ENCODE peak calls at places on chromosomes 3 and 15, in nine cellular contexts. M is CD8-positive, alpha-beta memory T cell; I is esophagus squamous epithelium; J is CD4-positive, CD25-positive, alpha-beta regulatory T cell; Z is psoas muscle; A is lower lobe of right lung; W is HCT116; Y is heart left ventricle; S is ascending aorta. K is an unnamed sample.

GRCh38 chr15:54518145-54518941 is 540.1 kb downstream of the UNC13C start:
- DNase-seq in J (no peak), I (no peak), A (no peak), M (no peak), W (no peak), Z (no peak), S (no peak), Y (no peak), K (no peak)

GRCh38 chr3:55718475-55718874 is 231.4 kb upstream of the WNT5A start:
- DNase-seq in Y (no peak), Z (no peak), M (no peak), J (no peak), W (no peak), S (no peak), A (no peak), I (no peak), K (no peak)

GRCh38 chr3:61574854-61575253 is 13.5 kb downstream of the PTPRG start:
- DNase-seq in W (no peak), Z (peak; percentile 46), I (no peak), J (no peak), A (no peak), M (no peak), S (peak; percentile 74), Y (no peak), K (no peak)

GRCh38 chr3:127233371-127233770 is 40.4 kb downstream of the PRR23E start:
- DNase-seq in Z (no peak), W (no peak), M (no peak), Y (no peak), A (no peak), J (no peak), I (no peak), S (no peak), K (no peak)

GRCh38 chr15:35139822-35140221 is 54.7 kb upstream of the NANOGP8 start:
- DNase-seq in Y (no peak), A (no peak), J (no peak), W (no peak), M (no peak), S (no peak), Z (no peak), I (no peak), K (no peak)

GRCh38 chr3:110420158-110420641 is 651.4 kb upstream of the NECTIN3 start:
- DNase-seq in W (peak; percentile 64), Y (no peak), A (no peak), Z (no peak), I (no peak), S (no peak), M (no peak), J (no peak), K (no peak)

GRCh38 chr15:101664303-101664913 is 12.2 kb upstream of the TM2D3 start:
- DNase-seq in W (no peak), S (no peak), Z (no peak), Y (no peak), J (no peak), A (no peak), I (no peak), M (no peak), K (peak; percentile 27)

GRCh38 chr3:127452321-127452821 is 138.2 kb downstream of the TPRA1 start:
- DNase-seq in I (no peak), Y (no peak), S (peak; percentile 42), Z (no peak), J (no peak), M (no peak), A (no peak), W (no peak), K (peak; percentile 17)

GRCh38 chr15:92122259-92122658 is 268.8 kb downstream of the SLCO3A1 start:
- DNase-seq in S (no peak), Y (no peak), Z (no peak), W (no peak), M (no peak), J (no peak), I (no peak), A (no peak), K (no peak)

GRCh38 chr15:92118162-92118935 is 264.8 kb downstream of the SLCO3A1 start:
- DNase-seq in I (no peak), J (no peak), Z (no peak), M (no peak), S (no peak), A (no peak), Y (no peak), W (no peak), K (no peak)

GRCh38 chr15:92120082-92120481 is 266.6 kb downstream of the SLCO3A1 start:
- DNase-seq in Y (no peak), J (no peak), W (no peak), Z (no peak), S (no peak), M (no peak), A (no peak), I (no peak), K (no peak)

GRCh38 chr15:92118936-92119325 is 265.4 kb downstream of the SLCO3A1 start:
- DNase-seq in M (no peak), S (no peak), A (no peak), J (no peak), Y (no peak), W (no peak), Z (no peak), I (no peak), K (no peak)

DNA sequence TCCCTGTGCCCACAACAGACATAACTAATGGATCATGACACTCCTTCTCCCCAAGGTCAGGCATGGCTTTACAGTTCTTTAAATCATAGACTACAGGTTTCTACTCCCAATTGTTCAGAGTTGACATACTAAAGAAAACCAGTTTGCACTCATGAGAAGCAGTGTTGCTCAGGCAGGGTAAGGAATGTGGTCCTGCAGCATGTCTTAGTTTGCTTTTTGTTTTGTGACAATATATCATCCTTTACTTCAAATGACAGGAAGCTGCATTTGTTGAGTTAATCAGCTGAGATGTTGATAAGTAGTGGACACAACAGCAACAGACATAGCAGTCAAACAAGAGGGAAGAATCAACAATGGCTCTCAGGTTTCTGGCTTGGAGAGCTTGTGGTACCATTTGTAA is 267.5 kb downstream of the SLCO3A1 start:
- DNase-seq in W (no peak), S (no peak), M (no peak), I (no peak), A (no peak), J (no peak), Z (no peak), Y (no peak), K (no peak)
- H3K4me1 ChIP-seq in W (peaks cover 4% of the 10 kb centered on the region), S (peaks cover 4% of the 10 kb centered on the region), M (no peaks in the 10 kb centered on the region), I (no peaks in the 10 kb centered on the region), A (peaks cover 6% of the 10 kb centered on the region), J (no peaks in the 10 kb centered on the region), Z (peaks cover 19% of the 10 kb centered on the region), Y (peaks cover 39% of the 10 kb centered on the region), K (no peaks in the 10 kb centered on the region)

DNA sequence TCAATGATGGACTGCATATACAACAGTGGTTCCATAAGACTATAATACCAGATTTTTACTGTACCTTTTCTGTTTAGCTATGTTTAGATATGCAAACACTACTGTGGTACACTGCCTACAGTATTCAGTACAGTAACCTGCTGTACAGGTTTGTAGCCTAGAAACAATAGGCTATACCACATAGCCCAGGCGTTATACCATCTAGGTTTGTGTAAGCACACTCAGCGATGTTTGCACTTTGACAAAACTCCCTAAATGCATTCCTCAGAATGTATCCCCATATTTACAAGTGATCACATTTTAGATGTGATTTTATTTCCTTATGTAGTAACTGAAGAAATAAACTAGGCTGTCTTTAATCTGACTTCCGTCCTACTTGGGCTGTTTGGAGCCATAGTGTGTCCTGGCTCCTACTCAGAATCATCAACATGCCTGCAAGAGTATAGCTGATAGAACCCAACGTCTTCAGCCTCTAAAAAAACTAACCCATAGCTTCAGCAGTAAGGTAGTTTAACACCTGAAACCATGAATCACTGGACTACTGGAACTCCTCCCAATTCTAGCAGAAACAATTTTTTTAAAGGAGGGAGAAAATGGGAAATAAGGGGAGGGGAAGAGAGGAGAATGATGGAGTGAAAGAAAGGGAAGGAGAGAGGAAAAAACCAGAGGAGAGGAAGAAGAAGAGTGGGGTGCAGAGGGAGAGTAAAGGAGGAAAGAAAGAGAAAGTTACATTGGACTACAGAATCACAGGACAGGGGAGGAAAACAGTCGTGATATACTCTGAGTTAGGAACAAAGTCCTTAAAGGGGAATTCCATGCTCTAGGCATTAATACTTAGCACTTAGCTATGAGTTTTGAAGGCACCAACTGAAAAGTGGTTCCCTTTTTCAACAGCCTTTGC is 67.7 kb upstream of the PLXND1 start:
- DNase-seq in J (no peak), W (no peak), Z (no peak), A (no peak), M (no peak), Y (no peak), S (no peak), I (no peak), K (no peak)
- H3K4me3 ChIP-seq in J (no peak overlapping the region), W (no peak overlapping the region), Z (no peak overlapping the region), A (no peak overlapping the region), M (no peak overlapping the region), Y (no peak overlapping the region), S (no peak overlapping the region), I (no peak overlapping the region), K (no peak overlapping the region)

GRCh38 chr15:57538822-57539221 is 52.9 kb upstream of the MYZAP start:
- DNase-seq in I (no peak), M (no peak), J (no peak), S (no peak), Z (no peak), W (no peak), Y (no peak), A (no peak), K (no peak)

GRCh38 chr15:57542505-57542817 is 49.2 kb upstream of the MYZAP start:
- DNase-seq in M (no peak), S (no peak), I (no peak), W (no peak), Z (no peak), A (no peak), Y (no peak), J (no peak), K (no peak)

GRCh38 chr15:57541805-57542504 is 49.7 kb upstream of the MYZAP start:
- DNase-seq in A (peak; percentile 64), J (peak; percentile 34), W (peak; percentile 45), Z (peak; percentile 74), Y (peak; percentile 66), M (no peak), S (peak; percentile 84), I (no peak), K (peak; percentile 80)

GRCh38 chr15:57540736-57541135 is 51.0 kb upstream of the MYZAP start:
- DNase-seq in Z (no peak), W (no peak), I (no peak), A (no peak), S (no peak), M (no peak), J (peak; percentile 15), Y (no peak), K (no peak)

DNA sequence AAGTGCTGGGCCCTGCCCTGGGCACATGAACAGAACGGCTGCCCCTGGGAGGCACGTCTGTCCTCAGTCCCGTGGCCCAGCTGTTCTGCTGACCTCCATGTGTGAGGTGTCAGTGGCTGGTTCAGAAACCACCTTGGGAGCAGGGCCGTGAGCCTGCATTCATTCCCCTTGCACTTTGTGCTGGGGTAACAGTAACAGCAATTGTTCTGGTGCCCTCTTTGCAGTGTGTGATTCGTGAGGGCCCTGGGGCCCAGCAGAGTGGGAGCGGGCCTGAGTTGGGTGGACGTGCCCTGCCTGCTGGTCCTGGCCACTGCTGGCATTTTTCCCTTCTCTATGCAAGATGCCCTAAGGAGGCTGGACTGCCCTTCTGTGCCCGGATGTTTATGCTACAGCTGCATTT is 50.4 kb upstream of the MYZAP start:
- DNase-seq in Y (no peak), I (no peak), A (no peak), Z (no peak), J (no peak), S (no peak), M (no peak), W (no peak), K (no peak)
- H3K4me1 ChIP-seq in Y (peaks cover 6% of the 10 kb centered on the region), I (no peaks in the 10 kb centered on the region), A (peaks cover 12% of the 10 kb centered on the region), Z (no peaks in the 10 kb centered on the region), J (no peaks in the 10 kb centered on the region), S (peaks cover 4% of the 10 kb centered on the region), M (no peaks in the 10 kb centered on the region), W (peaks cover 6% of the 10 kb centered on the region), K (peaks cover 9% of the 10 kb centered on the region)

GRCh38 chr3:12946661-12947316 is 105.4 kb upstream of the RPL32 start:
- DNase-seq in I (no peak), A (no peak), Y (no peak), W (no peak), Z (no peak), J (no peak), M (no peak), S (no peak), K (no peak)

GRCh38 chr3:12948891-12949711 is 107.7 kb upstream of the RPL32 start:
- DNase-seq in Y (no peak), A (peak; percentile 68), Z (no peak), I (no peak), S (no peak), M (no peak), W (peak; percentile 32), J (peak; percentile 15), K (peak; percentile 33)

GRCh38 chr3:12946134-12946533 is 104.8 kb upstream of the RPL32 start:
- DNase-seq in Y (no peak), M (no peak), A (no peak), J (no peak), Z (no peak), I (no peak), S (no peak), W (no peak), K (no peak)

GRCh38 chr3:12947504-12948369 is 106.4 kb upstream of the RPL32 start:
- DNase-seq in A (peak; percentile 70), M (no peak), W (no peak), I (no peak), Y (peak; percentile 75), Z (peak; percentile 77), S (no peak), J (no peak), K (no peak)

DNA sequence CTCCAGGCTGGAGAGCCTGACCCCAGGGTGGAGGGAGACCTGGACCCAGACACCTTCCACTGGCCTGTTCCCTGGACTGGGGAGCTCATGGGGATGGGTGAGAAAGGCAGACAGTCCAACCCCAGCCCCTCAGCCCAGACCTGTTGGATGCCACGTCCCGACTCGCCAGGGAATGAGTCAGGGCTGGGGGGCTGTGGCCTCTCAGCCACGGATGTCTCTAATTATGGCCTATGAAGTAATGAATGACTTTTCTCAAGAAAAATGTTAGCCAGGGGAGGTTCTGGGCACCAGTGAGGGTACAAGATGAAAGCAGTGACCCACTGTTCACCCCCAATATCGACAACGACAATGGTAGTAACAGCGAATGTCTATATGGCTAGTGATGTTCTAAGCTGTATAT is 107.0 kb upstream of the RPL32 start:
- DNase-seq in W (no peak), J (no peak), I (no peak), S (no peak), Y (no peak), M (no peak), A (no peak), Z (no peak), K (no peak)
- H3K4me3 ChIP-seq in W (no peak overlapping the region), J (no peak overlapping the region), I (no peak overlapping the region), S (no peak overlapping the region), Y (no peak overlapping the region), M (no peak overlapping the region), A (no peak overlapping the region), Z (no peak overlapping the region), K (no peak overlapping the region)